ENCODE peak calls at places on chromosomes 6 and 20, in four cellular contexts. One of them, this sample, is unnamed.

GRCh38 chr6:37525460-37526357 is 26.0 kb upstream of the CCDC167 start:
- DNase-seq in hypothalamus: no peak
- DNase-seq in H9: peak; percentile 71
- DNase-seq in iPS-NIHi11: peak; percentile 87
- DNase-seq in this sample: no peak

GRCh38 chr6:143068001-143068400 is 7.3 kb downstream of the AIG1 start:
- DNase-seq in hypothalamus: no peak
- DNase-seq in H9: no peak
- DNase-seq in iPS-NIHi11: no peak
- DNase-seq in this sample: no peak

GRCh38 chr20:49701313-49701731 is 12.4 kb downstream of the B4GALT5 start:
- DNase-seq in hypothalamus: no peak
- DNase-seq in H9: no peak
- DNase-seq in iPS-NIHi11: no peak
- DNase-seq in this sample: no peak

GRCh38 chr20:40892642-40893041 is 136.0 kb upstream of the TOP1 start:
- DNase-seq in hypothalamus: no peak
- DNase-seq in H9: no peak
- DNase-seq in iPS-NIHi11: no peak
- DNase-seq in this sample: no peak

GRCh38 chr6:125114248-125114858 is 39.2 kb upstream of the TPD52L1 start:
- DNase-seq in hypothalamus: peak; percentile 15
- DNase-seq in H9: no peak
- DNase-seq in iPS-NIHi11: peak; percentile 23
- DNase-seq in this sample: no peak

GRCh38 chr6:100116409-100117194 is 122.6 kb upstream of the MCHR2 start:
- DNase-seq in hypothalamus: peak; percentile 2
- DNase-seq in H9: peak; percentile 61
- DNase-seq in iPS-NIHi11: peak; percentile 60
- DNase-seq in this sample: peak; percentile 9

GRCh38 chr20:47133809-47134456 is 222.6 kb downstream of the ZMYND8 start:
- DNase-seq in hypothalamus: no peak
- DNase-seq in H9: no peak
- DNase-seq in iPS-NIHi11: no peak
- DNase-seq in this sample: no peak

GRCh38 chr20:59933296-59933848 is at the start of gene SYCP2:
- DNase-seq in hypothalamus: peak; percentile 56
- DNase-seq in H9: peak; percentile 60
- DNase-seq in iPS-NIHi11: peak; percentile 61
- DNase-seq in this sample: peak; percentile 47

This sample was measured in GM06990.